ENCODE peak calls at places on chromosome X, in six cellular contexts. I is coronary artery, X is left ventricle myocardium inferior, Z is fibroblast of lung, S is adrenal gland, L is choroid plexus epithelial cell. M is an unnamed sample.
A peak's percentile ranks its signal among the peaks of the same experiment; 100 is the strongest.

GRCh38 chrX:21487832-21488231 is 113.6 kb downstream of the CNKSR2 start:
- DNase-seq in L (peak; percentile 61), S (no peak), Z (peak; percentile 23), X (no peak), I (no peak), M (no peak)

GRCh38 chrX:34918856-34919255 is 23.7 kb upstream of the FAM47B start:
- DNase-seq in Z (peak; percentile 57), X (no peak), S (no peak), L (peak; percentile 84), I (no peak), M (peak; percentile 20)

GRCh38 chrX:120549483-120550452 is 11.0 kb downstream of the CUL4B start:
- DNase-seq in Z (peak; percentile 97), L (peak; percentile 93), S (peak; percentile 43), I (no peak), X (no peak), M (peak; percentile 93)

GRCh38 chrX:55908685-55909212 is 191.2 kb downstream of the RRAGB start:
- DNase-seq in Z (peak; percentile 1), L (peak; percentile 9), X (no peak), I (no peak), S (peak; percentile 13), M (no peak)

GRCh38 chrX:19949340-19949739 is 41.5 kb downstream of the BCLAF3 start:
- DNase-seq in I (no peak), S (no peak), Z (no peak), L (no peak), X (no peak), M (no peak)

GRCh38 chrX:31117195-31117594 is 45.4 kb upstream of the FTHL17 start:
- DNase-seq in Z (no peak), S (no peak), L (no peak), X (no peak), I (no peak), M (no peak)

GRCh38 chrX:41600266-41600665 is 88.5 kb upstream of the GPR34 start:
- DNase-seq in L (peak; percentile 81), S (no peak), X (no peak), I (no peak), Z (peak; percentile 87), M (peak; percentile 35)

GRCh38 chrX:129831486-129831885 is 12.2 kb downstream of the ZDHHC9 start:
- DNase-seq in I (no peak), Z (no peak), X (peak; percentile 38), L (no peak), S (no peak), M (no peak)

GRCh38 chrX:111460612-111461011 is 48.6 kb upstream of the DCX start:
- DNase-seq in S (no peak), I (no peak), Z (no peak), X (no peak), L (peak; percentile 3), M (peak; percentile 7)

GRCh38 chrX:111411591-111412371 is at the start of gene DCX:
- DNase-seq in Z (no peak), S (no peak), X (no peak), L (no peak), I (no peak), M (no peak)

GRCh38 chrX:8868906-8869305 is 67.7 kb upstream of the FAM9A start:
- DNase-seq in L (peak; percentile 56), X (no peak), S (no peak), Z (peak; percentile 29), I (no peak), M (peak; percentile 35)

GRCh38 chrX:29935455-29935854 is 279.9 kb upstream of the MAGEB2 start:
- DNase-seq in Z (no peak), S (no peak), X (no peak), I (no peak), L (no peak), M (no peak)

GRCh38 chrX:1452497-1453389 is at the start of gene ASMTL:
- DNase-seq in I (peak; percentile 100), L (peak; percentile 100), S (peak; percentile 100), X (peak; percentile 100), Z (peak; percentile 94), M (peak; percentile 100)

GRCh38 chrX:56745019-56745418 is 16.0 kb downstream of the NBDY start:
- DNase-seq in Z (peak; percentile 63), S (no peak), X (no peak), L (peak; percentile 81), I (no peak), M (peak; percentile 88)

GRCh38 chrX:8629871-8630270 is 102.1 kb downstream of the ANOS1 start:
- DNase-seq in S (no peak), I (no peak), X (no peak), Z (peak; percentile 82), L (peak; percentile 4), M (peak; percentile 2)

GRCh38 chrX:150517303-150517896 is 51.0 kb upstream of the MTM1 start:
- DNase-seq in X (no peak), I (no peak), Z (no peak), L (peak; percentile 69), S (no peak), M (peak; percentile 67)

GRCh38 chrX:68918202-68918601 is 89.4 kb downstream of the EFNB1 start:
- DNase-seq in X (no peak), I (no peak), S (no peak), L (no peak), Z (no peak), M (no peak)
- TF ChIP-seq CTCF in X (peak; percentile 44), I (no peak), S (no peak), L (no peak), Z (no peak), M (no peak)

GRCh38 chrX:65574356-65574755 is 39.8 kb upstream of the LAS1L start:
- DNase-seq in S (no peak), X (no peak), I (no peak), Z (no peak), L (no peak), M (no peak)
- H3K4me3 ChIP-seq in S (no peak overlapping the region), X (no peak overlapping the region), I (no peak overlapping the region), Z (no peak overlapping the region), L (no peak overlapping the region), M (no peak overlapping the region)

GRCh38 chrX:115226929-115227328 is 7.0 kb downstream of the LRCH2 start:
- DNase-seq in Z (peak; percentile 9), I (no peak), X (no peak), S (no peak), L (peak; percentile 54), M (peak; percentile 33)
- TF ChIP-seq CTCF in Z (peak; percentile 52), I (no peak), X (peak; percentile 33), S (no peak), L (peak; percentile 69), M (peak; percentile 56)

GRCh38 chrX:155611302-155611701 is 1.4 kb downstream of the TMLHE start:
- DNase-seq in S (no peak), Z (no peak), L (no peak), I (no peak), X (no peak), M (no peak)
- H3K4me3 ChIP-seq in S (no peak overlapping the region), Z (peak overlapping the region; percentile 77), L (peak overlapping the region; percentile 68), I (peak overlapping the region; percentile 81), X (peak overlapping the region; percentile 80), M (peak overlapping the region; percentile 79)

GRCh38 chrX:94123062-94123461 is 449.1 kb downstream of the FAM133A start:
- DNase-seq in S (no peak), X (no peak), L (no peak), I (no peak), Z (no peak), M (no peak)

GRCh38 chrX:94121799-94122198 is 447.8 kb downstream of the FAM133A start:
- DNase-seq in L (no peak), Z (no peak), X (no peak), S (no peak), I (no peak), M (no peak)
- TF ChIP-seq CTCF in L (no peak), Z (no peak), X (no peak), S (no peak), I (no peak), M (no peak)

M was measured in fibroblast of villous mesenchyme.